ENCODE peak calls at places on chromosomes 12 and 14, in four cellular contexts. W, X, S and M are unnamed samples.
A peak's percentile ranks its signal among the peaks of the same experiment; 100 is the strongest.

GRCh38 chr12:111529424-111530368 is 69.4 kb downstream of the ATXN2 start:
- DNase-seq in S (peak; percentile 54), W (peak; percentile 8), X (no peak), M (peak; percentile 27)

GRCh38 chr12:44317651-44318126 is 481.8 kb downstream of the TMEM117 start:
- DNase-seq in S (no peak), W (peak; percentile 28), X (no peak), M (no peak)

GRCh38 chr12:40565029-40565633 is 127.1 kb upstream of the CNTN1 start:
- DNase-seq in W (no peak), X (no peak), S (no peak), M (no peak)

GRCh38 chr12:121240484-121241202 is 30.7 kb downstream of the P2RX4 start:
- DNase-seq in W (no peak), S (peak; percentile 96), X (peak; percentile 36), M (peak; percentile 81)

GRCh38 chr14:90836692-90837063 is 20.4 kb upstream of the TTC7B start:
- DNase-seq in S (no peak), X (no peak), W (no peak), M (no peak)

GRCh38 chr12:7667025-7667575 is 1.4 kb upstream of the APOBEC1 start:
- DNase-seq in X (no peak), W (no peak), S (no peak), M (no peak)

GRCh38 chr12:111404362-111405148 is 1.2 kb upstream of the SH2B3 start:
- DNase-seq in W (no peak), X (no peak), S (no peak), M (no peak)

GRCh38 chr14:77638738-77639137 is 22.3 kb upstream of the SPTLC2 start:
- DNase-seq in X (no peak), S (no peak), W (no peak), M (no peak)

GRCh38 chr14:35355981-35356839 is 48.3 kb downstream of the NFKBIA start:
- DNase-seq in S (no peak), X (no peak), W (no peak), M (no peak)

GRCh38 chr14:34554540-34555250 is 15.2 kb upstream of the EAPP start:
- DNase-seq in S (peak; percentile 15), W (peak; percentile 42), X (no peak), M (no peak)

GRCh38 chr14:26841920-26842741 is 244.3 kb upstream of the NOVA1 start:
- DNase-seq in X (peak; percentile 46), S (peak; percentile 32), W (peak; percentile 88), M (peak; percentile 52)

GRCh38 chr14:106318700-106319099 is 792.3 kb downstream of the TMEM121 start:
- DNase-seq in S (no peak), X (no peak), W (no peak), M (no peak)

GRCh38 chr14:64644629-64645028 is 59.6 kb upstream of the PLEKHG3 start:
- DNase-seq in W (no peak), X (no peak), S (no peak), M (no peak)

GRCh38 chr12:19657401-19657800 is 218.1 kb downstream of the AEBP2 start:
- DNase-seq in S (no peak), W (no peak), X (no peak), M (no peak)

GRCh38 chr14:34013714-34014055 is 62.8 kb upstream of the EGLN3 start:
- DNase-seq in S (no peak), X (no peak), W (no peak), M (no peak)

GRCh38 chr14:76421662-76422061 is 45.7 kb downstream of the ESRRB start:
- DNase-seq in X (no peak), S (no peak), W (no peak), M (no peak)

GRCh38 chr12:93979189-93979588 is 169.2 kb upstream of the PLXNC1 start:
- DNase-seq in S (no peak), W (peak; percentile 15), X (no peak), M (peak; percentile 19)

GRCh38 chr14:59464651-59465569 is at the start of gene GPR135:
- DNase-seq in S (peak; percentile 83), X (peak; percentile 40), W (no peak), M (peak; percentile 56)

GRCh38 chr14:105537580-105538474 is 11.4 kb downstream of the TMEM121 start:
- DNase-seq in W (no peak), X (no peak), S (peak; percentile 69), M (peak; percentile 54)

GRCh38 chr14:94342334-94342934 is 19.3 kb upstream of the SERPINA6 start:
- DNase-seq in S (peak; percentile 56), W (peak; percentile 93), X (peak; percentile 76), M (peak; percentile 69)

GRCh38 chr14:77616133-77616453 is 344 bp downstream of the SPTLC2 start:
- DNase-seq in S (no peak), W (no peak), X (no peak), M (peak; percentile 29)

GRCh38 chr12:86264451-86265328 is 8.5 kb upstream of the MGAT4C start:
- DNase-seq in X (no peak), S (no peak), W (no peak), M (peak; percentile 6)

GRCh38 chr12:121423253-121423652 is 23.3 kb downstream of the RNF34 start:
- DNase-seq in S (no peak), X (no peak), W (no peak), M (no peak)

GRCh38 chr12:71900091-71900490 is 38.6 kb upstream of the TPH2 start:
- DNase-seq in S (no peak), W (no peak), X (no peak), M (no peak)

GRCh38 chr12:50482566-50482965 is 22.2 kb upstream of the DIP2B start:
- DNase-seq in W (no peak), S (no peak), X (no peak), M (no peak)

GRCh38 chr12:69514111-69514510 is 43.9 kb downstream of the FRS2 start:
- DNase-seq in S (no peak), X (no peak), W (no peak), M (no peak)

GRCh38 chr12:14211829-14212455 is 153.5 kb upstream of the ATF7IP start:
- DNase-seq in W (no peak), X (no peak), S (no peak), M (no peak)

GRCh38 chr14:59349154-59349772 is 115.9 kb downstream of the GPR135 start:
- DNase-seq in S (no peak), X (no peak), W (no peak), M (no peak)

GRCh38 chr14:94099006-94099405 is 11.5 kb upstream of the IFI27 start:
- DNase-seq in X (no peak), W (no peak), S (no peak), M (no peak)

GRCh38 chr14:64594438-64594837 is 44.7 kb downstream of the PPP1R36 start:
- DNase-seq in X (no peak), W (no peak), S (no peak), M (no peak)

GRCh38 chr12:76232013-76232412 is 116.2 kb downstream of the BBS10 start:
- DNase-seq in W (no peak), X (no peak), S (no peak), M (no peak)

GRCh38 chr12:65203376-65203775 is 34.0 kb downstream of the LEMD3 start:
- DNase-seq in W (no peak), S (no peak), X (no peak), M (no peak)

GRCh38 chr12:3274664-3275063 is 197.5 kb downstream of the TSPAN9 start:
- DNase-seq in W (no peak), X (no peak), S (no peak), M (no peak)
- H3K4me1 ChIP-seq in W (no peaks in the 10 kb centered on the region), X (no peaks in the 10 kb centered on the region), S (peaks cover 4% of the 10 kb centered on the region), M (peaks cover 34% of the 10 kb centered on the region)

GRCh38 chr12:13161172-13161571 is 35.4 kb upstream of the EMP1 start:
- DNase-seq in X (no peak), S (no peak), W (no peak), M (no peak)
- TF ChIP-seq CTCF in X (no peak), S (no peak), W (peak; percentile 52), M (peak; percentile 16)

GRCh38 chr12:53727310-53728041 is at the start of gene CALCOCO1:
- DNase-seq in X (peak; percentile 93), S (peak; percentile 97), W (peak; percentile 97), M (peak; percentile 96)

GRCh38 chr12:53726946-53727309 is 324 bp downstream of the CALCOCO1 start:
- DNase-seq in S (no peak), X (no peak), W (no peak), M (peak; percentile 24)

GRCh38 chr12:53728206-53728605 is 954 bp upstream of the CALCOCO1 start:
- DNase-seq in X (no peak), S (no peak), W (no peak), M (no peak)

GRCh38 chr12:53725824-53726223 is 1.4 kb downstream of the CALCOCO1 start:
- DNase-seq in X (no peak), S (no peak), W (no peak), M (no peak)

GRCh38 chr12:53726342-53726741 is 910 bp downstream of the CALCOCO1 start:
- DNase-seq in W (no peak), X (no peak), S (no peak), M (no peak)
- H3K27ac ChIP-seq in W (no peak overlapping the region), X (peak overlapping the region; percentile 80), S (no peak overlapping the region), M (no peak overlapping the region)

DNA sequence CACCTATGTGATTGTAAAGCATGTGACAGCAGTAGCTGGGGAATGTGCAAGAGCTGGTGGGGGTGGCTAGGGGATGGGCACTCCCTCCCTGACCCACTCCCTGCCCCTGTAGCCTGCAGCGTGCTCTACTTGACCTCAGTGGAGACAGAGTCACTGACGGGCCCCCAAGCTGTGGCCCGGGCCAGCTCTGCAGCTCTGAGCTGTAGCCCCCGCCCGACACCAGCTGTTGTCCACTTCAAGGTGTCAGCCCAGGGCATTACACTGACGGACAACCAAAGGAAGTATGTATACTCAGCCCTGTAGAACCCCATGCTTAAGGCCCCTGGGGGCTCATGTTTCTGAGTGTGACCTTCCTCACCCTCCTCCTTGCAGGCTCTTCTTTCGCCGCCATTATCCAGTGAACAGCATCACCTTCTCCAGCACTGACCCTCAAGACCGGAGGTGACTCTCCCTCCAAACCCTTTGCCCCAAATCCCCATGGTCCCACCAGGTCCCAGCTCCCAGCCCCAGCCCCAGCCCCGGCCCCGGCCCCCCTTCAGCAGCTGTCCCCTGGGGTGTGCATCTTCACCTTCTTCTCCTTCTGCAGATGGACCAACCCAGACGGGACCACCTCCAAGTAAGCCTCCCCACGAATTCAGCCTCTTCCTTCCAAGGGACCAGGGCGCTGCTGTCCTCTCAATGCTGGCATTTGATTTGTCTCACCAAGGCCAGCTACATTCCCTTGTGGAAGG is 13.3 kb downstream of the TNS2 start:
- DNase-seq in W (no peak), X (peak; percentile 14), S (peak; percentile 47), M (no peak)
- H3K4me1 ChIP-seq in W (peaks cover 13% of the 10 kb centered on the region), X (peaks cover 65% of the 10 kb centered on the region), S (peaks cover 20% of the 10 kb centered on the region), M (peaks cover 81% of the 10 kb centered on the region)

DNA sequence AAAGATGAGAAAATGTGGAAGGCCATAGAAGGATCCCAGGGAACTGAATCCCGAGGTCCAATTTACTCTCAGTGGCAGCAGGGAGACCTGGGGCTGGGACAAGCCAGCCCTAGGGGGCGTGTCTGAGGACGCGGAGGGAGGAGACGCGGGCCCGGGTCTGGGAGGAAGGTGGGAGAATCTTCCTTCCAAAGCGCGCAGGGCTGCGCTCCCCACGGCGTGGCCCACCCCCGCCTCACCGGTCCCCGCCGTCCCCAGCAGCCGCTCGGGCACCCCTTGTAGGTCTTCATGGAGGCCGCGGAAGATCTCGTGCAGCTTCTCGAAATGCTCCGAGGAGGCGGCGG is 323 bp downstream of the VTI1B start:
- DNase-seq in W (no peak), X (peak; percentile 23), S (peak; percentile 72), M (peak; percentile 76)
- TF ChIP-seq CTCF in W (peak; percentile 12), X (no peak), S (no peak), M (no peak)

GRCh38 chr12:98671459-98671858 is 26.4 kb downstream of the APAF1 start:
- DNase-seq in X (no peak), S (no peak), W (no peak), M (no peak)

GRCh38 chr12:98669751-98670150 is 24.7 kb downstream of the APAF1 start:
- DNase-seq in W (no peak), S (no peak), X (no peak), M (no peak)
- H3K27ac ChIP-seq in W (no peak overlapping the region), S (no peak overlapping the region), X (no peak overlapping the region), M (no peak overlapping the region)